ENCODE peak calls at places on chromosomes 7 and 10, in five cellular contexts. One of them, this sample, is unnamed.

GRCh38 chr7:85222522-85222921 is 35.7 kb upstream of the SEMA3D start:
- DNase-seq in NCI-H2081: no peak
- DNase-seq in fibroblast of mammary gland: no peak
- DNase-seq in AG10803: no peak
- DNase-seq in left cardiac atrium: no peak
- DNase-seq in this sample: no peak

GRCh38 chr10:4686644-4686996 is 139.4 kb upstream of the AKR1E2 start:
- DNase-seq in AG10803: peak
- DNase-seq in NCI-H2081: no peak
- DNase-seq in left cardiac atrium: no peak
- DNase-seq in fibroblast of mammary gland: peak
- DNase-seq in this sample: no peak

GRCh38 chr10:50809596-50809995 is 69.9 kb downstream of the ASAH2B start:
- DNase-seq in AG10803: peak
- DNase-seq in left cardiac atrium: no peak
- DNase-seq in NCI-H2081: no peak
- DNase-seq in fibroblast of mammary gland: peak
- DNase-seq in this sample: no peak

GRCh38 chr7:158054081-158054480 is 533.5 kb downstream of the PTPRN2 start:
- DNase-seq in AG10803: no peak
- DNase-seq in fibroblast of mammary gland: no peak
- DNase-seq in left cardiac atrium: no peak
- DNase-seq in NCI-H2081: no peak
- DNase-seq in this sample: no peak

GRCh38 chr7:10973942-10974716 is 457 bp downstream of the PHF14 start:
- DNase-seq in AG10803: peak
- DNase-seq in fibroblast of mammary gland: peak
- DNase-seq in NCI-H2081: no peak
- DNase-seq in left cardiac atrium: no peak
- DNase-seq in this sample: no peak

GRCh38 chr10:43176271-43176670 is 38.0 kb downstream of the CSGALNACT2 start:
- DNase-seq in AG10803: no peak
- DNase-seq in left cardiac atrium: no peak
- DNase-seq in fibroblast of mammary gland: no peak
- DNase-seq in NCI-H2081: no peak
- DNase-seq in this sample: no peak

GRCh38 chr10:78794736-78795455 is 273.9 kb upstream of the ZMIZ1 start:
- DNase-seq in left cardiac atrium: no peak
- DNase-seq in fibroblast of mammary gland: no peak
- DNase-seq in NCI-H2081: no peak
- DNase-seq in AG10803: no peak
- DNase-seq in this sample: no peak

GRCh38 chr10:10043083-10043482 is 974.6 kb upstream of the CELF2 start:
- DNase-seq in left cardiac atrium: no peak
- DNase-seq in NCI-H2081: no peak
- DNase-seq in AG10803: no peak
- DNase-seq in fibroblast of mammary gland: no peak
- DNase-seq in this sample: no peak

GRCh38 chr7:96181174-96181573 is 140.7 kb downstream of the SLC25A13 start:
- DNase-seq in NCI-H2081: no peak
- DNase-seq in fibroblast of mammary gland: no peak
- DNase-seq in AG10803: no peak
- DNase-seq in left cardiac atrium: no peak
- DNase-seq in this sample: no peak

GRCh38 chr7:132106491-132106890 is 469.8 kb downstream of the PLXNA4 start:
- DNase-seq in fibroblast of mammary gland: no peak
- DNase-seq in NCI-H2081: no peak
- DNase-seq in AG10803: no peak
- DNase-seq in left cardiac atrium: no peak
- DNase-seq in this sample: no peak

GRCh38 chr7:47663841-47664240 is 81.9 kb upstream of the TNS3 start:
- DNase-seq in fibroblast of mammary gland: no peak
- DNase-seq in NCI-H2081: no peak
- DNase-seq in left cardiac atrium: no peak
- DNase-seq in AG10803: no peak
- DNase-seq in this sample: no peak

GRCh38 chr7:27124096-27124978 is 6.2 kb downstream of the HOXA4 start:
- DNase-seq in left cardiac atrium: no peak
- DNase-seq in AG10803: peak
- DNase-seq in fibroblast of mammary gland: peak
- DNase-seq in NCI-H2081: no peak
- DNase-seq in this sample: no peak

GRCh38 chr7:8260871-8261707 is 878 bp downstream of the ICA1 start:
- DNase-seq in NCI-H2081: peak
- DNase-seq in fibroblast of mammary gland: no peak
- DNase-seq in left cardiac atrium: peak
- DNase-seq in AG10803: no peak
- DNase-seq in this sample: no peak

GRCh38 chr7:19984231-19984632 is 210.8 kb upstream of the TMEM196 start:
- DNase-seq in AG10803: no peak
- DNase-seq in fibroblast of mammary gland: no peak
- DNase-seq in NCI-H2081: no peak
- DNase-seq in left cardiac atrium: no peak
- DNase-seq in this sample: no peak

GRCh38 chr10:60282771-60283353 is 106.8 kb downstream of the ANK3 start:
- DNase-seq in AG10803: peak
- DNase-seq in NCI-H2081: peak
- DNase-seq in fibroblast of mammary gland: peak
- DNase-seq in left cardiac atrium: no peak
- DNase-seq in this sample: peak

GRCh38 chr7:50687575-50688261 is 95.0 kb downstream of the GRB10 start:
- DNase-seq in AG10803: peak
- DNase-seq in left cardiac atrium: no peak
- DNase-seq in fibroblast of mammary gland: peak
- DNase-seq in NCI-H2081: no peak
- DNase-seq in this sample: no peak

GRCh38 chr7:74479066-74479781 is 25.5 kb downstream of the GTF2IRD1 start:
- DNase-seq in fibroblast of mammary gland: peak
- DNase-seq in NCI-H2081: peak
- DNase-seq in AG10803: peak
- DNase-seq in left cardiac atrium: peak
- DNase-seq in this sample: no peak

GRCh38 chr10:81036257-81036656 is 498.6 kb downstream of the SH2D4B start:
- DNase-seq in fibroblast of mammary gland: no peak
- DNase-seq in AG10803: no peak
- DNase-seq in left cardiac atrium: no peak
- DNase-seq in NCI-H2081: no peak
- DNase-seq in this sample: no peak

GRCh38 chr7:90701021-90701420 is 104.9 kb downstream of the CDK14 start:
- DNase-seq in NCI-H2081: no peak
- DNase-seq in left cardiac atrium: no peak
- DNase-seq in AG10803: no peak
- DNase-seq in fibroblast of mammary gland: no peak
- DNase-seq in this sample: no peak

GRCh38 chr10:121465215-121465614 is 133.0 kb downstream of the FGFR2 start:
- DNase-seq in left cardiac atrium: no peak
- DNase-seq in AG10803: no peak
- DNase-seq in NCI-H2081: no peak
- DNase-seq in fibroblast of mammary gland: no peak
- DNase-seq in this sample: no peak

GRCh38 chr10:124041684-124042445 is 51.5 kb downstream of the CHST15 start:
- DNase-seq in fibroblast of mammary gland: peak
- DNase-seq in AG10803: no peak
- DNase-seq in left cardiac atrium: no peak
- DNase-seq in NCI-H2081: no peak
- DNase-seq in this sample: no peak

GRCh38 chr7:39083781-39084180 is 106.1 kb downstream of the POU6F2 start:
- DNase-seq in NCI-H2081: no peak
- DNase-seq in AG10803: no peak
- DNase-seq in fibroblast of mammary gland: no peak
- DNase-seq in left cardiac atrium: no peak
- DNase-seq in this sample: no peak

GRCh38 chr7:43113622-43114450 is 1.4 kb downstream of the HECW1 start:
- DNase-seq in NCI-H2081: no peak
- DNase-seq in fibroblast of mammary gland: no peak
- DNase-seq in left cardiac atrium: no peak
- DNase-seq in AG10803: peak
- DNase-seq in this sample: no peak

GRCh38 chr10:131733596-131733995 is 167.2 kb upstream of the PPP2R2D start:
- DNase-seq in fibroblast of mammary gland: no peak
- DNase-seq in left cardiac atrium: no peak
- DNase-seq in NCI-H2081: no peak
- DNase-seq in AG10803: no peak
- DNase-seq in this sample: no peak

GRCh38 chr7:107047902-107048782 is 3.6 kb downstream of the PRKAR2B start:
- DNase-seq in fibroblast of mammary gland: no peak
- DNase-seq in NCI-H2081: no peak
- DNase-seq in AG10803: peak
- DNase-seq in left cardiac atrium: no peak
- DNase-seq in this sample: no peak

GRCh38 chr7:156192921-156193320 is 380.7 kb upstream of the SHH start:
- DNase-seq in fibroblast of mammary gland: no peak
- DNase-seq in NCI-H2081: no peak
- DNase-seq in AG10803: no peak
- DNase-seq in left cardiac atrium: no peak
- DNase-seq in this sample: no peak

GRCh38 chr7:27185708-27186449 is 847 bp upstream of the HOXA11 start:
- DNase-seq in fibroblast of mammary gland: no peak
- DNase-seq in AG10803: no peak
- DNase-seq in left cardiac atrium: no peak
- DNase-seq in NCI-H2081: no peak
- DNase-seq in this sample: no peak

GRCh38 chr10:112671743-112672142 is 224.7 kb downstream of the VTI1A start:
- DNase-seq in left cardiac atrium: no peak
- DNase-seq in fibroblast of mammary gland: no peak
- DNase-seq in NCI-H2081: no peak
- DNase-seq in AG10803: no peak
- DNase-seq in this sample: no peak

GRCh38 chr7:24992314-24992713 is 12.3 kb upstream of the OSBPL3 start:
- DNase-seq in fibroblast of mammary gland: no peak
- DNase-seq in left cardiac atrium: no peak
- DNase-seq in AG10803: no peak
- DNase-seq in NCI-H2081: no peak
- DNase-seq in this sample: no peak

GRCh38 chr7:29289156-29290021 is 94.8 kb downstream of the CHN2 start:
- DNase-seq in AG10803: peak
- DNase-seq in NCI-H2081: peak
- DNase-seq in left cardiac atrium: no peak
- DNase-seq in fibroblast of mammary gland: peak
- DNase-seq in this sample: no peak

GRCh38 chr10:115833119-115833518 is 439.9 kb downstream of the GFRA1 start:
- DNase-seq in NCI-H2081: no peak
- DNase-seq in left cardiac atrium: no peak
- DNase-seq in fibroblast of mammary gland: no peak
- DNase-seq in AG10803: no peak
- DNase-seq in this sample: no peak

GRCh38 chr7:150715293-150715692 is 1.1 kb upstream of the GIMAP1 start:
- DNase-seq in fibroblast of mammary gland: no peak
- DNase-seq in NCI-H2081: no peak
- DNase-seq in AG10803: no peak
- DNase-seq in left cardiac atrium: no peak
- DNase-seq in this sample: no peak

GRCh38 chr10:5958077-5958476 is 19.3 kb downstream of the IL15RA start:
- DNase-seq in NCI-H2081: no peak
- DNase-seq in left cardiac atrium: no peak
- DNase-seq in fibroblast of mammary gland: peak
- DNase-seq in AG10803: peak
- DNase-seq in this sample: no peak

GRCh38 chr7:150356265-150356897 is 12.2 kb upstream of the REPIN1 start:
- DNase-seq in NCI-H2081: peak
- DNase-seq in AG10803: peak
- DNase-seq in left cardiac atrium: no peak
- DNase-seq in fibroblast of mammary gland: peak
- DNase-seq in this sample: no peak

GRCh38 chr7:147432068-147432467 is 1158.5 kb upstream of the C7orf33 start:
- DNase-seq in AG10803: peak
- DNase-seq in left cardiac atrium: no peak
- DNase-seq in NCI-H2081: peak
- DNase-seq in fibroblast of mammary gland: peak
- DNase-seq in this sample: no peak